ENCODE peak calls at places on chromosomes 1 and 21, in seven cellular contexts. E is foreskin fibroblast; X is stimulated activated CD8-positive, alpha-beta memory T cell treated with anti-CD3 and anti-CD28 coated beads, Interleukin-4, amount 100 ng/mL, for 4 hours; U is NCI-H2081; N is NCI-H510A; L is CD4-positive, alpha-beta T cell; T is mesothelial cell of epicardium. H is an unnamed sample.
A peak's percentile ranks its signal among the peaks of the same experiment; 100 is the strongest.

GRCh38 chr1:67149179-67149770 is 14.5 kb upstream of the C1orf141 start:
- DNase-seq in E (peak; percentile 87), X (peak; percentile 23), U (peak; percentile 63), N (peak; percentile 67), L (peak; percentile 50), T (no peak), H (peak; percentile 79)

GRCh38 chr1:240816472-240816871 is 204.5 kb upstream of the GREM2 start:
- DNase-seq in E (no peak), X (no peak), U (no peak), N (no peak), L (no peak), T (no peak), H (no peak)

GRCh38 chr1:9349331-9349851 is 56.7 kb downstream of the SPSB1 start:
- DNase-seq in E (peak; percentile 75), X (no peak), U (no peak), N (no peak), L (no peak), T (no peak), H (no peak)

GRCh38 chr1:11649237-11649623 is 5.0 kb downstream of the FBXO2 start:
- DNase-seq in E (no peak), X (no peak), U (no peak), N (no peak), L (no peak), T (no peak), H (no peak)

GRCh38 chr1:67970088-67970487 is 80.3 kb downstream of the DIRAS3 start:
- DNase-seq in E (peak; percentile 85), X (no peak), U (no peak), N (no peak), L (no peak), T (no peak), H (no peak)

GRCh38 chr1:34500451-34500850 is 254.4 kb upstream of the GJB5 start:
- DNase-seq in E (peak; percentile 2), X (no peak), U (peak; percentile 6), N (no peak), L (no peak), T (peak; percentile 50), H (no peak)

GRCh38 chr1:38055398-38055797 is 8.8 kb upstream of the POU3F1 start:
- DNase-seq in E (no peak), X (no peak), U (no peak), N (no peak), L (no peak), T (no peak), H (no peak)

GRCh38 chr1:53158900-53159299 is 16.5 kb upstream of the SLC1A7 start:
- DNase-seq in E (no peak), X (no peak), U (no peak), N (no peak), L (no peak), T (no peak), H (no peak)

GRCh38 chr1:21058035-21058793 is 118.5 kb downstream of the EIF4G3 start:
- DNase-seq in E (no peak), X (no peak), U (no peak), N (no peak), L (no peak), T (no peak), H (no peak)

GRCh38 chr1:23528245-23528978 is 2.6 kb downstream of the E2F2 start:
- DNase-seq in E (peak; percentile 96), X (peak; percentile 53), U (peak; percentile 89), N (peak; percentile 81), L (peak; percentile 81), T (no peak), H (peak; percentile 85)

GRCh38 chr21:46206163-46207005 is 22.1 kb upstream of the SPATC1L start:
- DNase-seq in E (no peak), X (no peak), U (no peak), N (no peak), L (no peak), T (no peak), H (no peak)

GRCh38 chr1:238581332-238581731 is 690.6 kb upstream of the ZP4 start:
- DNase-seq in E (no peak), X (no peak), U (no peak), N (no peak), L (no peak), T (no peak), H (no peak)

GRCh38 chr1:197424467-197424866 is 156.4 kb downstream of the CRB1 start:
- DNase-seq in E (peak; percentile 53), X (no peak), U (no peak), N (no peak), L (no peak), T (no peak), H (no peak)

GRCh38 chr1:53966794-53967193 is 20.6 kb downstream of the LRRC42 start:
- DNase-seq in E (no peak), X (no peak), U (no peak), N (no peak), L (no peak), T (no peak), H (no peak)

GRCh38 chr1:205263580-205264190 is 35.9 kb downstream of the TMCC2 start:
- DNase-seq in E (no peak), X (no peak), U (no peak), N (no peak), L (no peak), T (no peak), H (peak; percentile 46)

GRCh38 chr1:228360533-228361313 is 45.9 kb downstream of the TRIM11 start:
- DNase-seq in E (no peak), X (no peak), U (no peak), N (no peak), L (no peak), T (no peak), H (no peak)

GRCh38 chr1:168136709-168137514 is at the start of gene GPR161:
- DNase-seq in E (peak; percentile 77), X (no peak), U (no peak), N (peak; percentile 30), L (peak; percentile 23), T (peak; percentile 63), H (peak; percentile 81)

GRCh38 chr1:103129255-103129654 is 20.9 kb upstream of the COL11A1 start:
- DNase-seq in E (peak; percentile 90), X (no peak), U (no peak), N (no peak), L (no peak), T (no peak), H (no peak)

GRCh38 chr1:68221971-68222355 is 10.4 kb downstream of the WLS start:
- DNase-seq in E (peak; percentile 55), X (no peak), U (no peak), N (no peak), L (no peak), T (no peak), H (no peak)

GRCh38 chr21:16071761-16072160 is 342.0 kb downstream of the USP25 start:
- DNase-seq in E (no peak), X (no peak), U (no peak), N (no peak), L (no peak), T (no peak), H (no peak)

GRCh38 chr21:27026501-27026900 is 59.6 kb upstream of the ADAMTS5 start:
- DNase-seq in E (peak; percentile 5), X (no peak), U (no peak), N (no peak), L (no peak), T (no peak), H (no peak)

GRCh38 chr1:221994274-221994698 is 252.4 kb upstream of the DUSP10 start:
- DNase-seq in E (peak; percentile 73), X (no peak), U (no peak), N (no peak), L (no peak), T (no peak), H (no peak)

GRCh38 chr1:19047373-19047772 is 90.9 kb upstream of the IFFO2 start:
- DNase-seq in E (no peak), X (no peak), U (no peak), N (no peak), L (no peak), T (no peak), H (no peak)

GRCh38 chr1:50955116-50955515 is 5.0 kb downstream of the FAF1 start:
- DNase-seq in E (no peak), X (no peak), U (no peak), N (no peak), L (no peak), T (no peak), H (no peak)

GRCh38 chr21:17231771-17232170 is 281.1 kb upstream of the CXADR start:
- DNase-seq in E (no peak), X (no peak), U (no peak), N (no peak), L (no peak), T (no peak), H (no peak)

GRCh38 chr1:27856561-27857343 is 15.6 kb upstream of the THEMIS2 start:
- DNase-seq in E (no peak), X (no peak), U (no peak), N (no peak), L (no peak), T (no peak), H (no peak)

GRCh38 chr1:78492376-78492950 is 1.7 kb downstream of the PTGFR start:
- DNase-seq in E (peak; percentile 68), X (no peak), U (no peak), N (no peak), L (no peak), T (no peak), H (no peak)

GRCh38 chr1:232635778-232636356 is 5.9 kb upstream of the SIPA1L2 start:
- DNase-seq in E (peak; percentile 68), X (no peak), U (peak; percentile 63), N (peak; percentile 21), L (no peak), T (no peak), H (peak; percentile 49)

GRCh38 chr1:236103646-236104218 is 38.6 kb upstream of the GPR137B start:
- DNase-seq in E (peak; percentile 81), X (peak; percentile 24), U (peak; percentile 69), N (no peak), L (peak; percentile 38), T (peak; percentile 34), H (peak; percentile 82)

GRCh38 chr1:159999204-159999603 is 32.6 kb downstream of the PIGM start:
- DNase-seq in E (no peak), X (no peak), U (no peak), N (no peak), L (no peak), T (no peak), H (no peak)

GRCh38 chr1:41847011-41847410 is 71.7 kb downstream of the HIVEP3 start:
- DNase-seq in E (no peak), X (no peak), U (no peak), N (no peak), L (no peak), T (no peak), H (no peak)

GRCh38 chr1:202998836-202999750 is 8.1 kb upstream of the TMEM183A start:
- DNase-seq in E (peak; percentile 78), X (peak; percentile 8), U (peak; percentile 60), N (no peak), L (peak; percentile 60), T (no peak), H (peak; percentile 52)

GRCh38 chr1:178689769-178690168 is 35.3 kb upstream of the RALGPS2 start:
- DNase-seq in E (peak; percentile 32), X (no peak), U (no peak), N (no peak), L (no peak), T (no peak), H (no peak)

GRCh38 chr1:246959944-246960693 is 28.4 kb upstream of the AHCTF1 start:
- DNase-seq in E (peak; percentile 15), X (no peak), U (no peak), N (no peak), L (no peak), T (no peak), H (no peak)

GRCh38 chr1:41486053-41486891 is 1.8 kb upstream of the EDN2 start:
- DNase-seq in E (no peak), X (no peak), U (no peak), N (no peak), L (no peak), T (no peak), H (no peak)

GRCh38 chr1:218476385-218476784 is 131.2 kb downstream of the TGFB2 start:
- DNase-seq in E (peak; percentile 81), X (no peak), U (no peak), N (no peak), L (no peak), T (no peak), H (no peak)

GRCh38 chr1:99282536-99282935 is 18.2 kb downstream of the PLPPR4 start:
- DNase-seq in E (no peak), X (no peak), U (no peak), N (no peak), L (no peak), T (no peak), H (no peak)

GRCh38 chr1:94648225-94649007 is 106.9 kb upstream of the F3 start:
- DNase-seq in E (peak; percentile 98), X (no peak), U (no peak), N (no peak), L (no peak), T (no peak), H (no peak)